ENCODE peak calls at places on chromosomes 12 and 14, in eight cellular contexts. Y is putamen; N is stimulated activated CD4-positive, alpha-beta T cell treated with anti-CD3 and anti-CD28 coated beads, Interleukin-15, amount 100 ng/mL, for 1 hour; W is GM04503; X is fibroblast of mammary gland; B is NCI-H2227 treated with DMSO at 0.1 percent for 48 hours; Z is body of pancreas; V is pancreas. T is an unnamed sample.
A peak's percentile ranks its signal among the peaks of the same experiment; 100 is the strongest.

GRCh38 chr12:90407841-90408240 is 547.1 kb downstream of the CCER1 start:
- DNase-seq in B (no peak), X (peak; percentile 4), W (no peak), V (no peak), N (no peak), Y (no peak), Z (no peak), T (no peak)

GRCh38 chr12:25829192-25829591 is 129.3 kb upstream of the RASSF8 start:
- DNase-seq in N (no peak), W (peak; percentile 98), V (no peak), Z (no peak), Y (no peak), B (no peak), X (peak; percentile 98), T (peak; percentile 86)

GRCh38 chr14:92959761-92960680 is 37.1 kb downstream of the CHGA start:
- DNase-seq in Z (no peak), B (no peak), Y (no peak), V (no peak), X (no peak), N (no peak), W (no peak), T (no peak)

GRCh38 chr14:24943024-24943423 is 106.9 kb downstream of the STXBP6 start:
- DNase-seq in Y (no peak), W (no peak), B (no peak), Z (peak; percentile 28), X (peak; percentile 77), V (no peak), N (no peak), T (no peak)

GRCh38 chr14:102951799-102952198 is 29.3 kb downstream of the AMN start:
- DNase-seq in B (no peak), Z (no peak), W (no peak), Y (no peak), X (no peak), N (no peak), V (no peak), T (no peak)

GRCh38 chr12:57864811-57865751 is 18.6 kb upstream of the CTDSP2 start:
- DNase-seq in B (peak; percentile 49), V (peak; percentile 58), N (no peak), Y (no peak), Z (peak; percentile 73), W (peak; percentile 43), X (peak; percentile 79), T (peak; percentile 75)

GRCh38 chr12:106428379-106428778 is 70.8 kb downstream of the POLR3B start:
- DNase-seq in X (peak; percentile 44), B (no peak), Y (peak; percentile 39), W (no peak), V (no peak), Z (peak; percentile 37), N (no peak), T (no peak)

GRCh38 chr12:49359671-49360070 is 7.6 kb upstream of the SPATS2 start:
- DNase-seq in Z (no peak), B (no peak), N (no peak), V (no peak), X (peak; percentile 43), Y (no peak), W (no peak), T (no peak)

GRCh38 chr14:41570415-41571155 is 36.1 kb upstream of the LRFN5 start:
- DNase-seq in W (no peak), V (no peak), X (no peak), Z (no peak), B (no peak), Y (no peak), N (no peak), T (no peak)

GRCh38 chr12:130831876-130832405 is 7.1 kb downstream of the STX2 start:
- DNase-seq in Z (no peak), V (no peak), W (no peak), X (no peak), N (no peak), Y (no peak), B (no peak), T (no peak)

GRCh38 chr12:106064622-106065021 is 74.1 kb downstream of the NUAK1 start:
- DNase-seq in V (no peak), X (no peak), Z (no peak), Y (no peak), B (no peak), N (no peak), W (no peak), T (no peak)

GRCh38 chr12:71955946-71956345 is 17.3 kb downstream of the TPH2 start:
- DNase-seq in Y (no peak), Z (no peak), N (no peak), X (peak; percentile 39), V (no peak), B (no peak), W (peak; percentile 42), T (peak; percentile 10)

GRCh38 chr14:89332031-89332430 is 85.0 kb downstream of the FOXN3 start:
- DNase-seq in B (no peak), W (no peak), V (no peak), N (no peak), X (peak; percentile 36), Z (no peak), Y (no peak), T (no peak)

GRCh38 chr12:53869500-53869899 is 69.1 kb upstream of the HOXC13 start:
- DNase-seq in B (no peak), W (no peak), Z (no peak), X (no peak), V (no peak), N (no peak), Y (peak; percentile 17), T (peak; percentile 39)

GRCh38 chr12:104721065-104721458 is 237.0 kb downstream of the SLC41A2 start:
- DNase-seq in Y (no peak), W (no peak), N (no peak), B (no peak), Z (no peak), X (no peak), V (no peak), T (no peak)

GRCh38 chr12:83818888-83819287 is 1093.7 kb downstream of the SLC6A15 start:
- DNase-seq in W (no peak), Y (no peak), X (peak; percentile 74), Z (peak; percentile 25), N (no peak), V (no peak), B (no peak), T (peak; percentile 63)

GRCh38 chr12:6563448-6564050 is 4.5 kb downstream of the NOP2 start:
- DNase-seq in X (peak; percentile 54), N (peak; percentile 43), V (no peak), W (no peak), Y (peak; percentile 24), Z (peak; percentile 64), B (no peak), T (peak; percentile 34)

GRCh38 chr14:56390859-56391258 is 188.7 kb upstream of the TMEM260 start:
- DNase-seq in Y (no peak), Z (no peak), W (no peak), N (no peak), B (no peak), V (no peak), X (no peak), T (no peak)

GRCh38 chr14:91331761-91332447 is 85.7 kb downstream of the CCDC88C start:
- DNase-seq in Y (no peak), N (no peak), V (no peak), W (no peak), X (no peak), B (no peak), Z (peak; percentile 23), T (no peak)